ENCODE peak calls at places on chromosomes 6 and 20, in seven cellular contexts. R, M, E, C, F, W and Z are unnamed samples.
A peak's percentile ranks its signal among the peaks of the same experiment; 100 is the strongest.

GRCh38 chr6:6725120-6725833 is 136.8 kb downstream of the LY86 start:
- DNase-seq in C (no peak), W (no peak), E (no peak), F (no peak), R (no peak), M (no peak), Z (no peak)

GRCh38 chr6:119594907-119595306 is 245.3 kb upstream of the MAN1A1 start:
- DNase-seq in R (no peak), M (no peak), C (no peak), E (no peak), F (no peak), W (no peak), Z (no peak)

GRCh38 chr20:33441142-33441955 is 2.2 kb downstream of the SNTA1 start:
- DNase-seq in F (no peak), C (no peak), R (no peak), W (no peak), M (no peak), E (no peak), Z (no peak)

GRCh38 chr6:112298021-112298745 is 43.8 kb upstream of the LAMA4 start:
- DNase-seq in F (no peak), R (no peak), W (no peak), M (peak; percentile 90), C (no peak), E (no peak), Z (no peak)

GRCh38 chr6:166584813-166585429 is 1.6 kb downstream of the RAMACL start:
- DNase-seq in R (no peak), E (no peak), F (no peak), C (no peak), W (no peak), M (no peak), Z (no peak)

GRCh38 chr20:62590301-62591121 is 51.8 kb upstream of the SLCO4A1 start:
- DNase-seq in M (peak; percentile 92), C (no peak), W (no peak), E (peak; percentile 67), R (no peak), F (peak; percentile 87), Z (peak; percentile 51)

GRCh38 chr20:57180954-57181353 is 85.5 kb downstream of the BMP7 start:
- DNase-seq in M (no peak), C (no peak), W (no peak), R (no peak), E (no peak), F (peak; percentile 45), Z (no peak)

GRCh38 chr6:165701564-165702354 is 38.7 kb upstream of the PDE10A start:
- DNase-seq in F (no peak), C (no peak), M (no peak), W (no peak), R (no peak), E (no peak), Z (no peak)

GRCh38 chr6:31399589-31400466 is 3.6 kb upstream of the MICA start:
- DNase-seq in C (peak; percentile 47), W (peak; percentile 71), F (peak; percentile 61), R (peak; percentile 94), M (peak; percentile 86), E (peak; percentile 96), Z (peak; percentile 82)

GRCh38 chr6:62150048-62150663 is 135.9 kb downstream of the KHDRBS2 start:
- DNase-seq in F (no peak), R (peak; percentile 20), E (no peak), W (peak; percentile 16), M (peak; percentile 39), C (no peak), Z (no peak)

GRCh38 chr20:14556206-14556605 is 218.8 kb upstream of the FLRT3 start:
- DNase-seq in R (no peak), M (no peak), E (no peak), F (no peak), W (no peak), C (no peak), Z (no peak)

GRCh38 chr6:111663692-111664564 is 58.2 kb upstream of the TRAF3IP2 start:
- DNase-seq in W (no peak), M (no peak), R (no peak), C (no peak), F (no peak), E (peak; percentile 74), Z (no peak)

GRCh38 chr6:42664718-42665117 is 57.7 kb downstream of the PRPH2 start:
- DNase-seq in M (no peak), C (no peak), W (no peak), F (no peak), R (no peak), E (no peak), Z (no peak)

GRCh38 chr6:107674995-107675738 is 148.9 kb downstream of the SCML4 start:
- DNase-seq in W (peak; percentile 88), R (peak; percentile 85), C (peak; percentile 91), M (peak; percentile 69), F (peak; percentile 65), E (peak; percentile 92), Z (peak; percentile 32)

GRCh38 chr6:149318581-149319286 is 1.2 kb downstream of the TAB2 start:
- DNase-seq in C (peak; percentile 51), M (peak; percentile 23), E (no peak), F (no peak), R (peak; percentile 40), W (peak; percentile 26), Z (no peak)

GRCh38 chr6:89023591-89024441 is 56.7 kb upstream of the PNRC1 start:
- DNase-seq in M (no peak), R (no peak), W (no peak), C (no peak), E (peak; percentile 64), F (no peak), Z (no peak)

GRCh38 chr6:21856844-21857243 is 263.3 kb downstream of the SOX4 start:
- DNase-seq in E (no peak), R (no peak), W (no peak), F (no peak), C (no peak), M (no peak), Z (no peak)

GRCh38 chr6:41072836-41073202 is at the start of gene NFYA:
- DNase-seq in E (no peak), W (no peak), F (peak; percentile 92), R (no peak), M (peak; percentile 99), C (peak; percentile 99), Z (no peak)

GRCh38 chr6:90537027-90537426 is 49.8 kb downstream of the MAP3K7 start:
- DNase-seq in M (no peak), C (no peak), E (no peak), R (no peak), W (no peak), F (no peak), Z (no peak)

GRCh38 chr6:14804001-14804401 is 441.9 kb upstream of the JARID2 start:
- DNase-seq in M (no peak), F (no peak), C (no peak), E (no peak), R (no peak), W (no peak), Z (no peak)